ENCODE peak calls at places on chromosomes 7 and 10, in four cellular contexts. V is IMR-90, F is right cardiac atrium, H is uterus. J is an unnamed sample.

GRCh38 chr7:129889133-129889854 is 63.5 kb downstream of the UBE2H start:
- DNase-seq in V (peak; percentile 17), F (no peak), H (no peak), J (no peak)

GRCh38 chr10:26931223-26931622 is 70.5 kb upstream of the ABI1 start:
- DNase-seq in V (no peak), F (peak; percentile 80), H (no peak), J (peak; percentile 23)

GRCh38 chr10:125038637-125039036 is 96.7 kb downstream of the ZRANB1 start:
- DNase-seq in V (no peak), F (peak; percentile 81), H (no peak), J (peak; percentile 60)

GRCh38 chr10:17734432-17735110 is 17.4 kb upstream of the TMEM236 start:
- DNase-seq in V (no peak), F (no peak), H (no peak), J (no peak)

GRCh38 chr10:111579473-111579872 is 502.6 kb downstream of the ADRA2A start:
- DNase-seq in V (no peak), F (no peak), H (no peak), J (no peak)

GRCh38 chr7:159108491-159108890 is 36.2 kb downstream of the VIPR2 start:
- DNase-seq in V (no peak), F (no peak), H (no peak), J (no peak)

GRCh38 chr7:111392976-111393762 is 169.1 kb downstream of the IMMP2L start:
- DNase-seq in V (peak; percentile 33), F (peak; percentile 66), H (no peak), J (peak; percentile 15)

GRCh38 chr10:83214178-83214577 is 925.1 kb upstream of the GHITM start:
- DNase-seq in V (no peak), F (no peak), H (no peak), J (no peak)

GRCh38 chr7:54664235-54665228 is 94.5 kb downstream of the SEC61G start:
- DNase-seq in V (peak; percentile 2), F (peak; percentile 70), H (no peak), J (peak; percentile 26)

GRCh38 chr7:139423091-139423490 is 60.4 kb downstream of the KLRG2 start:
- DNase-seq in V (no peak), F (no peak), H (no peak), J (no peak)

GRCh38 chr7:7867835-7868234 is 100.8 kb upstream of the GLCCI1 start:
- DNase-seq in V (no peak), F (peak; percentile 42), H (no peak), J (no peak)

GRCh38 chr7:107312418-107312817 is 143.6 kb downstream of the HBP1 start:
- DNase-seq in V (peak; percentile 76), F (no peak), H (no peak), J (no peak)

GRCh38 chr10:126459032-126459831 is 71.0 kb upstream of the ADAM12 start:
- DNase-seq in V (peak; percentile 52), F (no peak), H (no peak), J (no peak)

GRCh38 chr10:75883081-75883480 is 451.7 kb downstream of the LRMDA start:
- DNase-seq in V (no peak), F (no peak), H (no peak), J (no peak)

GRCh38 chr10:27770181-27770580 is 24.6 kb upstream of the MKX start:
- DNase-seq in V (no peak), F (no peak), H (no peak), J (no peak)

GRCh38 chr10:99345350-99345749 is 16.2 kb downstream of the CNNM1 start:
- DNase-seq in V (peak; percentile 68), F (no peak), H (no peak), J (no peak)

GRCh38 chr10:482036-482435 is 207.4 kb downstream of the DIP2C start:
- DNase-seq in V (no peak), F (no peak), H (no peak), J (no peak)

GRCh38 chr7:29622335-29623265 is 59.0 kb downstream of the PRR15 start:
- DNase-seq in V (peak; percentile 85), F (no peak), H (no peak), J (no peak)

GRCh38 chr7:151137841-151138540 is 29.5 kb downstream of the GBX1 start:
- DNase-seq in V (no peak), F (peak; percentile 46), H (peak; percentile 11), J (peak; percentile 19)

GRCh38 chr7:8453535-8453934 is 20.1 kb downstream of the NXPH1 start:
- DNase-seq in V (no peak), F (no peak), H (no peak), J (no peak)

GRCh38 chr7:72298912-72299311 is 113.2 kb downstream of the CALN1 start:
- DNase-seq in V (no peak), F (no peak), H (no peak), J (no peak)

DNA sequence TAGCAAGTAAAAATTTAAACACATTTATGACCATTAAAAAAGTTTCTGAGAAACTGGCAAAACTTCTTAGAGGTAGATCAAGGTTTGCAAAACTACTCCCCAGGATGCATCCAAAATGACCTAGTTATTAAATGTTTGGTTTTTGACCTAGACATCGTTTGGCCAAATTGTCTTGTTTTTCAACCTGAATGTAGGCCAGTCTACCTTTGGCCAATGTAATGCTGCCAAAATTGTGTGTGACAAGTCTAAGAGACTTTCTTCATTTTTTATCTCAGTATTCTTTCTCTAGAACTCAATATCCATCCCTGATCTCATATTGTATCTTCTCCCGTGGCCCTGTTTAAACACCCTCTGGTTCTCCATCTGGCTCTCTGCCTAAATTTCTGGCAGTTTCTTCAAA is 202.0 kb downstream of the CXCL12 start:
- DNase-seq in V (no peak), F (no peak), H (no peak), J (no peak)
- H3K4me1 ChIP-seq in V (peaks cover 8% of the 10 kb centered on the region), F (no peaks in the 10 kb centered on the region), H (no peaks in the 10 kb centered on the region), J (no peaks in the 10 kb centered on the region)

GRCh38 chr7:36943591-36944430 is 219.5 kb upstream of the AOAH start:
- DNase-seq in V (no peak), F (no peak), H (no peak), J (no peak)

GRCh38 chr7:36946401-36946739 is 222.1 kb upstream of the AOAH start:
- DNase-seq in V (no peak), F (no peak), H (no peak), J (no peak)

GRCh38 chr7:36942558-36943354 is 218.5 kb upstream of the AOAH start:
- DNase-seq in V (no peak), F (no peak), H (no peak), J (no peak)

GRCh38 chr7:36944843-36945242 is 220.5 kb upstream of the AOAH start:
- DNase-seq in V (no peak), F (no peak), H (no peak), J (no peak)

DNA sequence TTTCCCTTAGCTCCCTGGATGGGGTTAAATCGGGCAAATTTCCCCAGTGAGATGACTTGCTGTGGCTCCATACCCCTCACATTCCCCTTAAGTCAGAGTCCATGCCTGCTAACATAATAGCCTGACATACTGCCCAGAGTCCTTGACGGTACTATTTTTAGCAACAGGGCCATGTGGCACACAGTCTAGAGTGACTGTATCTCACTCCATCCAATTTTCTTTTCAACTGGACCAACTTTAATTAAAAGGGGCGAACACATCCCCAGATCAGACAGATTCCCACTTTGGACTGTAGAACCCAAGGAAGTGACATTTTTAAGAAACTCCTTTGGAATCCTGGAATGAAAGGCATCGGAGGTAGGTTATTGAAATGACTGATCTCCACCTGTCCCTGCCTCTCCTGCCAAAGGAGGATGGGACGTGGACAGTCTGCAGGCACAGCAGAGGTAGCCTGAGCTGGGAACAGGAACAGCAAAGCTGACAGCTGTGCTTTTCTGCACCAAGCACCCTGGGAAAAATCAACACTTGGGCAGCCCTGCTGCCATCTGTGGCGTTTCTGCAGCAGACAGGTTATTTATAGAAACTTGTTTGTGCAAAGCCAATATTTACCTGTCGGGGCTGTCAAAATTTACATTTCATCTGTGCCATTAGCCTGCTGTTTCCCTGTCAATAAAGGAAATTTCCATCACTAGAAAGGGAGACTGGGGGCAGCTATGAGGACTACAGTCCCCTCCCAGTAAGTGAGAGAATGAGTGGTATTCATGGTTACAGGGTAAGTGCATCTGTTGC is 221.5 kb upstream of the AOAH start:
- DNase-seq in V (no peak), F (no peak), H (no peak), J (no peak)
- H3K4me1 ChIP-seq in V (no peaks in the 10 kb centered on the region), F (peaks cover 5% of the 10 kb centered on the region), H (no peaks in the 10 kb centered on the region), J (peaks cover 32% of the 10 kb centered on the region)

GRCh38 chr7:116777613-116778380 is 84.6 kb upstream of the CAPZA2 start:
- DNase-seq in V (peak; percentile 71), F (no peak), H (no peak), J (no peak)
- H3K4me1 ChIP-seq in V (peaks cover 33% of the 10 kb centered on the region), F (peaks cover 4% of the 10 kb centered on the region), H (no peaks in the 10 kb centered on the region), J (peaks cover 16% of the 10 kb centered on the region)

GRCh38 chr10:61905446-61905725 is 3.9 kb downstream of the ARID5B start:
- DNase-seq in V (no peak), F (no peak), H (no peak), J (no peak)
- H3K4me1 ChIP-seq in V (peaks cover 6% of the 10 kb centered on the region), F (no peaks in the 10 kb centered on the region), H (no peaks in the 10 kb centered on the region), J (peaks cover 38% of the 10 kb centered on the region)